ENCODE peak calls at places on chromosomes 3 and 15, in eight cellular contexts. One of them, this sample, is unnamed.

GRCh38 chr3:114879059-114880031 is 267.7 kb downstream of the ZBTB20 start:
- DNase-seq in cardiac fibroblast: peak
- DNase-seq in GM12865: peak
- DNase-seq in fibroblast of mammary gland: peak
- DNase-seq in foreskin fibroblast: peak
- DNase-seq in WERI-Rb-1: no peak
- DNase-seq in epithelial cell of esophagus: peak
- DNase-seq in fibroblast of villous mesenchyme: peak
- DNase-seq in this sample: no peak

GRCh38 chr15:33402640-33403039 is 91.9 kb downstream of the RYR3 start:
- DNase-seq in fibroblast of villous mesenchyme: no peak
- DNase-seq in GM12865: no peak
- DNase-seq in WERI-Rb-1: no peak
- DNase-seq in foreskin fibroblast: no peak
- DNase-seq in epithelial cell of esophagus: peak
- DNase-seq in cardiac fibroblast: no peak
- DNase-seq in fibroblast of mammary gland: no peak
- DNase-seq in this sample: no peak

GRCh38 chr3:9497821-9498565 is 55.6 kb downstream of the LHFPL4 start:
- DNase-seq in fibroblast of mammary gland: peak
- DNase-seq in WERI-Rb-1: no peak
- DNase-seq in foreskin fibroblast: peak
- DNase-seq in epithelial cell of esophagus: peak
- DNase-seq in cardiac fibroblast: peak
- DNase-seq in GM12865: no peak
- DNase-seq in fibroblast of villous mesenchyme: no peak
- DNase-seq in this sample: no peak

GRCh38 chr3:157127831-157128767 is 31.8 kb downstream of the CCNL1 start:
- DNase-seq in cardiac fibroblast: peak
- DNase-seq in epithelial cell of esophagus: peak
- DNase-seq in fibroblast of villous mesenchyme: peak
- DNase-seq in foreskin fibroblast: peak
- DNase-seq in GM12865: peak
- DNase-seq in WERI-Rb-1: peak
- DNase-seq in fibroblast of mammary gland: peak
- DNase-seq in this sample: no peak

GRCh38 chr3:71466483-71466882 is 117.0 kb downstream of the FOXP1 start:
- DNase-seq in fibroblast of villous mesenchyme: peak
- DNase-seq in foreskin fibroblast: no peak
- DNase-seq in cardiac fibroblast: no peak
- DNase-seq in fibroblast of mammary gland: peak
- DNase-seq in WERI-Rb-1: no peak
- DNase-seq in epithelial cell of esophagus: peak
- DNase-seq in GM12865: no peak
- DNase-seq in this sample: no peak

GRCh38 chr3:88141458-88142083 is 8.2 kb upstream of the C3orf38 start:
- DNase-seq in epithelial cell of esophagus: peak
- DNase-seq in cardiac fibroblast: peak
- DNase-seq in WERI-Rb-1: no peak
- DNase-seq in fibroblast of mammary gland: peak
- DNase-seq in GM12865: no peak
- DNase-seq in fibroblast of villous mesenchyme: peak
- DNase-seq in foreskin fibroblast: peak
- DNase-seq in this sample: no peak

GRCh38 chr3:78519281-78519680 is 1248.5 kb downstream of the ROBO1 start:
- DNase-seq in fibroblast of mammary gland: no peak
- DNase-seq in epithelial cell of esophagus: no peak
- DNase-seq in fibroblast of villous mesenchyme: peak
- DNase-seq in foreskin fibroblast: no peak
- DNase-seq in GM12865: no peak
- DNase-seq in cardiac fibroblast: no peak
- DNase-seq in WERI-Rb-1: no peak
- DNase-seq in this sample: no peak

GRCh38 chr3:95934181-95934580 is 880.2 kb upstream of the EPHA6 start:
- DNase-seq in WERI-Rb-1: no peak
- DNase-seq in cardiac fibroblast: no peak
- DNase-seq in fibroblast of villous mesenchyme: no peak
- DNase-seq in GM12865: no peak
- DNase-seq in epithelial cell of esophagus: no peak
- DNase-seq in fibroblast of mammary gland: no peak
- DNase-seq in foreskin fibroblast: no peak
- DNase-seq in this sample: no peak

GRCh38 chr15:31609243-31609642 is 282.6 kb downstream of the KLF13 start:
- DNase-seq in fibroblast of mammary gland: peak
- DNase-seq in cardiac fibroblast: peak
- DNase-seq in epithelial cell of esophagus: peak
- DNase-seq in fibroblast of villous mesenchyme: peak
- DNase-seq in WERI-Rb-1: no peak
- DNase-seq in foreskin fibroblast: no peak
- DNase-seq in GM12865: no peak
- DNase-seq in this sample: no peak

GRCh38 chr3:112247900-112248299 is 46.1 kb downstream of the SLC9C1 start:
- DNase-seq in GM12865: peak
- DNase-seq in WERI-Rb-1: no peak
- DNase-seq in epithelial cell of esophagus: no peak
- DNase-seq in cardiac fibroblast: no peak
- DNase-seq in foreskin fibroblast: no peak
- DNase-seq in fibroblast of villous mesenchyme: no peak
- DNase-seq in fibroblast of mammary gland: no peak
- DNase-seq in this sample: no peak

GRCh38 chr15:66996099-66996498 is 69.3 kb upstream of the SMAD3 start:
- DNase-seq in fibroblast of villous mesenchyme: no peak
- DNase-seq in WERI-Rb-1: no peak
- DNase-seq in foreskin fibroblast: peak
- DNase-seq in epithelial cell of esophagus: no peak
- DNase-seq in fibroblast of mammary gland: peak
- DNase-seq in cardiac fibroblast: no peak
- DNase-seq in GM12865: no peak
- DNase-seq in this sample: no peak

GRCh38 chr15:24819680-24820079 is 135.1 kb upstream of the SNRPN start:
- DNase-seq in fibroblast of mammary gland: no peak
- DNase-seq in WERI-Rb-1: no peak
- DNase-seq in epithelial cell of esophagus: no peak
- DNase-seq in cardiac fibroblast: no peak
- DNase-seq in GM12865: no peak
- DNase-seq in foreskin fibroblast: no peak
- DNase-seq in fibroblast of villous mesenchyme: no peak
- DNase-seq in this sample: no peak

DNA sequence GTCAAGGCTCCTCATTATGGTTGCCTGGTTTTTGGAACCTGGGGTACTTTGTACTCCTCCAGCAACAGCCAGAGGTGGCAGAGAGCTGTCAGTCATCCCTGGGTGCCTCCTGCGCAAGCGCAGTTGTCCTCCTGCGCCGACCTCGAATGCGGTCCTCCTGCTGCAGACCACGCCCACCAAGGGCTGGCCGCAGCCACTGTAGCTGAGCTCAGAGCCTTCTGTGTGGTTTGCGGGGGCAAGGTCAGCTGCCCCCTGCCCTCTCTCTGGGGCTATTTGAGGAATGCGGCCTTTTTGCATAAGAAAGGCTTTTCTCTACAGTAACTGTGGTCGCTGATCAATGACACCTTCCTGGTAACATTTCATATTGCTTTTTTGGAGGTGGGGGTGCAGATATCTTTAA is 131.3 kb upstream of the SNRPN start:
- DNase-seq in WERI-Rb-1: no peak
- DNase-seq in epithelial cell of esophagus: peak
- DNase-seq in cardiac fibroblast: no peak
- DNase-seq in foreskin fibroblast: no peak
- DNase-seq in GM12865: no peak
- DNase-seq in fibroblast of villous mesenchyme: no peak
- DNase-seq in fibroblast of mammary gland: no peak
- DNase-seq in this sample: peak
- H3K4me3 ChIP-seq in WERI-Rb-1: no peak
- H3K4me3 ChIP-seq in epithelial cell of esophagus: no peak
- H3K4me3 ChIP-seq in cardiac fibroblast: no peak
- H3K4me3 ChIP-seq in foreskin fibroblast: no peak
- H3K4me3 ChIP-seq in GM12865: no peak
- H3K4me3 ChIP-seq in fibroblast of villous mesenchyme: no peak
- H3K4me3 ChIP-seq in fibroblast of mammary gland: no peak
- H3K4me3 ChIP-seq in this sample: no peak

GRCh38 chr3:3109407-3110298 is 521 bp downstream of the IL5RA start:
- DNase-seq in cardiac fibroblast: no peak
- DNase-seq in WERI-Rb-1: no peak
- DNase-seq in epithelial cell of esophagus: peak
- DNase-seq in fibroblast of mammary gland: no peak
- DNase-seq in foreskin fibroblast: no peak
- DNase-seq in GM12865: peak
- DNase-seq in fibroblast of villous mesenchyme: peak
- DNase-seq in this sample: no peak
- H3K4me3 ChIP-seq in cardiac fibroblast: no peak
- H3K4me3 ChIP-seq in WERI-Rb-1: no peak
- H3K4me3 ChIP-seq in epithelial cell of esophagus: no peak
- H3K4me3 ChIP-seq in fibroblast of mammary gland: no peak
- H3K4me3 ChIP-seq in foreskin fibroblast: no peak
- H3K4me3 ChIP-seq in GM12865: no peak
- H3K4me3 ChIP-seq in fibroblast of villous mesenchyme: no peak
- H3K4me3 ChIP-seq in this sample: no peak

DNA sequence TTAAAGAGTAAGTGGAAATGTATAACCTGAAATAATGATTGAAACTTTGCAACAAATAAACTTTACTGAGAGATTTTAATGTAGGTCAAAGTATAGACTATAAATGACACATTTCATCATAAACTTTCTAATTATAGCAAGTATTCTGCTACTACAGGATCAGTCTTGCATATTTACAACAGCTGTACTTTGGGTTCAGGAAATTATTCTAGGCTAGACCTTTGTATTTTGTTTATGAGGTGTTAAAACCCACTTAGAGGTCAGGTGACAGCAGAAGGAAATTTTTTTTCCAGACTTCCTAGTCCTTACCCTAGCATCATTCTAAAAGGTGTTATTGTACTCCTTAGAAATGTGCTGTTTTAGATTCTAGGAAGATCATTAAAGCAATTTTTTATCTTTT is 2.3 kb downstream of the RNF7 start:
- DNase-seq in GM12865: no peak
- DNase-seq in fibroblast of villous mesenchyme: peak
- DNase-seq in cardiac fibroblast: no peak
- DNase-seq in epithelial cell of esophagus: no peak
- DNase-seq in fibroblast of mammary gland: no peak
- DNase-seq in WERI-Rb-1: no peak
- DNase-seq in foreskin fibroblast: no peak
- DNase-seq in this sample: no peak
- H3K4me3 ChIP-seq in GM12865: peak
- H3K4me3 ChIP-seq in fibroblast of villous mesenchyme: no peak
- H3K4me3 ChIP-seq in cardiac fibroblast: no peak
- H3K4me3 ChIP-seq in epithelial cell of esophagus: peak
- H3K4me3 ChIP-seq in fibroblast of mammary gland: no peak
- H3K4me3 ChIP-seq in WERI-Rb-1: no peak
- H3K4me3 ChIP-seq in foreskin fibroblast: peak
- H3K4me3 ChIP-seq in this sample: no peak

DNA sequence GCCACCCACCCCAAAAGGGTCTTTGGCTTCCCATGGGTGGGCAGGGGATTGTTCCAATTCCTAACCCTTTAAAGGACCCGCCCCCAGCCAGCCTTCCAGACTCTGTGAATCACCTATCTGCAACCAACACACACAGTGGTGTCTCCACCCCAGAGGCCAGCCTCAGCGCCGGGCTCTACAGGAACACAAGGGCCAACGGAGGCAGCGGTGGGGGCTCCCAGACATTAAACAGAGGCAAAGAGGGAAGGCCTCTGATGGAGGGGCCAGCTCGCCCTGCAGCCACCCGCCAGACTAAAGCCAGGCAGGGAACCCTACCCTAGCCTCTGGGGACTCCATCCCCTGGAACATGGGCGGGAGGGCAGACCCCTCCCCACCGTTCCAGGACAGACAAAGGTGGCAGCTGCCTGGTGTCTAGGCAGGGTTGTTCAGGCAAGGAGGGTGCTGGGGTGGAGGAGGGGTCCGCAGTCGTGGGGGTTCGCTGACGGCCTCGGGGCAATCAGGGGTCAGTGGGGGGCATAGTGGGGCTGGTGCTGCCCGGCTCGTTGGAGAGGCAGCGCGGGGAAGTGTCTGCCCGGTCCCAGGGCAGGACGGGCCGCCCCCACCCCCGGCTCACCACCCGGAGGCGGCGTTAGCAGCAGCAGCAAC is 446 bp downstream of the SHISA5 start:
- DNase-seq in GM12865: no peak
- DNase-seq in cardiac fibroblast: peak
- DNase-seq in WERI-Rb-1: no peak
- DNase-seq in fibroblast of mammary gland: peak
- DNase-seq in epithelial cell of esophagus: peak
- DNase-seq in fibroblast of villous mesenchyme: peak
- DNase-seq in foreskin fibroblast: peak
- DNase-seq in this sample: peak
- H3K4me3 ChIP-seq in GM12865: peak
- H3K4me3 ChIP-seq in cardiac fibroblast: peak
- H3K4me3 ChIP-seq in WERI-Rb-1: peak
- H3K4me3 ChIP-seq in fibroblast of mammary gland: peak
- H3K4me3 ChIP-seq in epithelial cell of esophagus: peak
- H3K4me3 ChIP-seq in fibroblast of villous mesenchyme: peak
- H3K4me3 ChIP-seq in foreskin fibroblast: peak
- H3K4me3 ChIP-seq in this sample: peak

DNA sequence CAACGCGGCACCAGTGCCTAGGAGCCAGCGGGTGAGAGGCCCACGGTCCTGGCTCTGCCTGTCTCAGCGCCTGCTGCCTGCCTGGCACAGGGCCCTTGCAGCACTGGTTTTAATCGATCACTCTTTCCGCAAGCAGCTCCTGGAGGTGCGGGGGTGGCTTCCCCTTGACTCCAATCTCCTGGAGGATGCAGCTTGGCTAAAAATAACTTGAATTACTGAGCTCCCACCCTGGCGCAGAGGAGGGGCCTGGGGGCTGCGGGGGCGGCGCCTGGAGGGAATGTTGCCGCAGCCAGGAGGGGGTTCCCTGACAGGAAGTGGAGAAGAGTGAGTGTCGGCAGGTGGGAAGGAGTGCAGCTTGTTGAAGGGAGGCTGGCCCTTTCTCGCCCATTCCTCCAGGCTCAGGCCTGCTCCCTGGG is 9.9 kb upstream of the RPL29 start:
- DNase-seq in cardiac fibroblast: peak
- DNase-seq in epithelial cell of esophagus: peak
- DNase-seq in foreskin fibroblast: peak
- DNase-seq in WERI-Rb-1: peak
- DNase-seq in fibroblast of villous mesenchyme: no peak
- DNase-seq in GM12865: no peak
- DNase-seq in fibroblast of mammary gland: peak
- DNase-seq in this sample: peak
- H3K4me3 ChIP-seq in cardiac fibroblast: no peak
- H3K4me3 ChIP-seq in epithelial cell of esophagus: no peak
- H3K4me3 ChIP-seq in foreskin fibroblast: no peak
- H3K4me3 ChIP-seq in WERI-Rb-1: peak
- H3K4me3 ChIP-seq in fibroblast of villous mesenchyme: no peak
- H3K4me3 ChIP-seq in GM12865: no peak
- H3K4me3 ChIP-seq in fibroblast of mammary gland: no peak
- H3K4me3 ChIP-seq in this sample: no peak

DNA sequence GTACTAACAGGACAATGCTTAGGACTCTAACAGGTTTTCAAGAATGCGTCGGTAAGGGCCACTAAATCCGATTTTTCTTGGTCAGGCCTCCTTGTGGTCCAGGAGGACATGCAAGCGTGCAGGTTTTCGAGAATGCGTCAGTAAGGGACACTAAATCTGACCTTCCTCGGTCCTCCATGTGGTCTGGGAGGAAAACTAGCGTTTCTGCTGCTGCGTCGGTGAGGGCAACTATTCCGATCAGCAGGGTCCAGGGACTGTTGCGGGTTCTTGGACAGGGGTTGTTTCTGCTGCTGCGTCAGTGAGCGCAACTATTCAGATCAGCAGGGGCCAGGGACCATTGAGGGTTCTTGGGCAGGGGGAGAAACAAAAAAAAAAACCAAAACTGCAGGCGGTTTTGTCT is 7.8 kb upstream of the UBP1 start:
- DNase-seq in WERI-Rb-1: no peak
- DNase-seq in fibroblast of villous mesenchyme: no peak
- DNase-seq in GM12865: no peak
- DNase-seq in fibroblast of mammary gland: no peak
- DNase-seq in cardiac fibroblast: no peak
- DNase-seq in epithelial cell of esophagus: no peak
- DNase-seq in foreskin fibroblast: no peak
- DNase-seq in this sample: no peak
- H3K4me3 ChIP-seq in WERI-Rb-1: no peak
- H3K4me3 ChIP-seq in fibroblast of villous mesenchyme: no peak
- H3K4me3 ChIP-seq in GM12865: no peak
- H3K4me3 ChIP-seq in fibroblast of mammary gland: no peak
- H3K4me3 ChIP-seq in cardiac fibroblast: no peak
- H3K4me3 ChIP-seq in epithelial cell of esophagus: no peak
- H3K4me3 ChIP-seq in foreskin fibroblast: no peak
- H3K4me3 ChIP-seq in this sample: peak

This sample was measured in H7.